ENCODE peak calls at places on chromosome 1, in seven cellular contexts. T is C1 segment of cervical spinal cord, U is memory B cell, K is A172, Z is NCI-H774, B is psoas muscle, I is left cardiac atrium. E is an unnamed sample.

GRCh38 chr1:35115459-35116383 is 36.5 kb downstream of the ZMYM1 start:
- DNase-seq in T (no peak), U (no peak), K (no peak), Z (no peak), B (no peak), I (no peak), E (no peak)

GRCh38 chr1:20633190-20634064 is at the start of gene PINK1:
- DNase-seq in T (peak), U (peak), K (no peak), Z (peak), B (peak), I (peak), E (peak)

GRCh38 chr1:6603851-6604558 is 1.3 kb upstream of the KLHL21 start:
- DNase-seq in T (peak), U (no peak), K (peak), Z (no peak), B (peak), I (peak), E (no peak)

GRCh38 chr1:28973850-28974841 is 59.8 kb downstream of the EPB41 start:
- DNase-seq in T (no peak), U (no peak), K (no peak), Z (no peak), B (no peak), I (no peak), E (no peak)

GRCh38 chr1:64112281-64112680 is 91.1 kb upstream of the UBE2U start:
- DNase-seq in T (no peak), U (no peak), K (peak), Z (no peak), B (no peak), I (no peak), E (no peak)

GRCh38 chr1:110243581-110243980 is 33.5 kb downstream of the KCNC4 start:
- DNase-seq in T (peak), U (peak), K (no peak), Z (peak), B (no peak), I (no peak), E (peak)

GRCh38 chr1:168621356-168621755 is 45.0 kb downstream of the XCL1 start:
- DNase-seq in T (no peak), U (no peak), K (no peak), Z (no peak), B (no peak), I (no peak), E (no peak)

GRCh38 chr1:159996653-159997052 is 35.1 kb downstream of the PIGM start:
- DNase-seq in T (no peak), U (no peak), K (peak), Z (no peak), B (no peak), I (no peak), E (no peak)

GRCh38 chr1:156755527-156755950 is 4.1 kb upstream of the HDGF start:
- DNase-seq in T (no peak), U (no peak), K (no peak), Z (no peak), B (no peak), I (no peak), E (no peak)

E was measured in naive B cell.